ENCODE peak calls at places on chromosomes 13 and 19, in eight cellular contexts. F is transverse colon, Q is right atrium auricular region, L is brain microvascular endothelial cell, K is keratinocyte, J is astrocyte, H is ascending aorta, D is left ventricle myocardium inferior. B is an unnamed sample.

GRCh38 chr13:113962386-113962785 is 11.5 kb downstream of the C13orf46 start:
- DNase-seq in H (no peak), D (peak; percentile 5), F (no peak), L (no peak), Q (no peak), K (no peak), J (no peak), B (no peak)

GRCh38 chr13:30486230-30487074 is 20.7 kb upstream of the HMGB1 start:
- DNase-seq in L (no peak), Q (no peak), D (no peak), K (no peak), H (no peak), F (peak; percentile 34), J (peak; percentile 37), B (no peak)

GRCh38 chr13:49042476-49042875 is 66.8 kb downstream of the FNDC3A start:
- DNase-seq in F (no peak), K (no peak), D (no peak), H (no peak), J (peak; percentile 79), L (peak; percentile 54), Q (no peak), B (no peak)

GRCh38 chr13:113997845-113998751 is 24.2 kb upstream of the C13orf46 start:
- DNase-seq in F (peak; percentile 33), J (no peak), D (peak; percentile 64), H (no peak), L (peak; percentile 77), K (no peak), Q (peak; percentile 85), B (peak; percentile 47)

GRCh38 chr19:56332695-56333094 is 18.1 kb upstream of the ZSCAN5A start:
- DNase-seq in J (no peak), H (no peak), Q (no peak), F (no peak), D (no peak), K (no peak), L (no peak), B (no peak)

GRCh38 chr19:50482886-50483285 is 6.2 kb upstream of the GARIN5A start:
- DNase-seq in J (no peak), H (no peak), D (no peak), F (no peak), K (no peak), L (no peak), Q (no peak), B (no peak)

GRCh38 chr13:92346046-92346445 is 880.6 kb upstream of the GPC6 start:
- DNase-seq in J (no peak), K (no peak), F (no peak), L (no peak), D (no peak), Q (no peak), H (no peak), B (no peak)

GRCh38 chr13:98147521-98147920 is 4.6 kb downstream of the FARP1 start:
- DNase-seq in D (no peak), F (no peak), K (no peak), Q (no peak), H (no peak), J (no peak), L (no peak), B (no peak)

GRCh38 chr19:38433268-38433733 is at the start of gene RYR1:
- DNase-seq in J (no peak), H (no peak), K (no peak), L (peak; percentile 5), F (peak; percentile 40), Q (no peak), D (peak; percentile 67), B (no peak)

GRCh38 chr19:51091895-51092873 is 9.5 kb upstream of the KLK14 start:
- DNase-seq in J (no peak), D (no peak), H (no peak), L (no peak), Q (no peak), K (no peak), F (no peak), B (no peak)

GRCh38 chr13:23688336-23688735 is 118.1 kb downstream of the TNFRSF19 start:
- DNase-seq in K (no peak), Q (no peak), D (no peak), J (no peak), F (no peak), L (no peak), H (no peak), B (no peak)

GRCh38 chr19:7658219-7658686 is 10.6 kb upstream of the RETN start:
- DNase-seq in Q (no peak), F (peak; percentile 37), H (no peak), J (no peak), L (no peak), D (no peak), K (no peak), B (no peak)

GRCh38 chr13:97254809-97255208 is 32.7 kb downstream of the MBNL2 start:
- DNase-seq in H (no peak), L (no peak), Q (no peak), J (peak; percentile 89), F (no peak), K (no peak), D (no peak), B (no peak)

GRCh38 chr19:15108845-15109767 is 1.9 kb downstream of the SYDE1 start:
- DNase-seq in J (no peak), Q (no peak), K (no peak), F (no peak), D (no peak), H (no peak), L (no peak), B (no peak)

GRCh38 chr13:34816543-34816942 is 125.5 kb upstream of the NBEA start:
- DNase-seq in J (peak; percentile 72), D (no peak), K (no peak), Q (no peak), H (no peak), F (no peak), L (no peak), B (no peak)

GRCh38 chr13:56700324-56700723 is 440.4 kb upstream of the PRR20A start:
- DNase-seq in H (no peak), Q (no peak), K (no peak), F (no peak), J (no peak), D (no peak), L (no peak), B (no peak)

GRCh38 chr13:69776937-69777336 is 330.7 kb upstream of the ATXN8OS start:
- DNase-seq in F (no peak), D (no peak), J (no peak), K (no peak), H (no peak), Q (no peak), L (no peak), B (no peak)

GRCh38 chr13:80721689-80722088 is 380.8 kb upstream of the SPRY2 start:
- DNase-seq in H (no peak), J (no peak), L (no peak), F (no peak), K (no peak), D (no peak), Q (no peak), B (no peak)

GRCh38 chr19:41701401-41702075 is 6.9 kb upstream of the CEACAM5 start:
- DNase-seq in Q (no peak), K (no peak), D (no peak), L (no peak), J (no peak), H (no peak), F (peak; percentile 70), B (no peak)

DNA sequence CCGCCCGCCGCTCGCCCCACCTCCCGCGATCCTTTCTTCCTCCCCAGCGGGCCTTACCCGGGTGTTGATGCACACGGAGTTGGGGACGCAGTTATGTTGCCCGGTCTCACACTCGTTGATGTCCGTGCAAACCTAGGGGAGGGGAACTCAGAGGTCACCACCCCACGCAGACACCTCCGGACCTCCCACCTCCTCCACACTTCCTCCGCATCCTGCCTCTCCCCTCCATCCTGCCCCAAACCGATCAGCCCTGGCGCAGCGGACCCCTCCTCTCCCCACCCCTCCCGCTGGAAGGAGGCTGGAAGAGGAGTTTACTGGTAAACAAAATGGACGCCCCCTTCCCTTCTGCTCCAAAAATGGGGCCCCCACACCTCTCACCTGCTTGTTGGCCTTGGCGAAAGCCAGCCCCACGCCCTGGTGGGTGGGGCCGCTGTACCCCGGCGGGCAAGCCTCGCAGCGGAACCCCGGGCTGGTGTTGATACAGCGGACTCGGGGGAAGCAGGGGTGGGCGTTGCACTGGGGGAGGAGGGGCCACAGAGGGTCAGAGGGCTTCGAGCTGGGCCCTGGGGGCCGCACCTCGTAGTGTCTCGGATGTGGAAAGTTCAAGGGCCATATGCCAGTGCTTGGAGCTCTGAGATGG is 2.2 kb downstream of the COMP start:
- DNase-seq in K (no peak), F (no peak), D (no peak), H (no peak), J (no peak), L (no peak), Q (no peak), B (no peak)
- H3K4me3 ChIP-seq in K (no peak overlapping the region), F (no peak overlapping the region), D (no peak overlapping the region), H (no peak overlapping the region), J (no peak overlapping the region), L (no peak overlapping the region), Q (peak overlapping the region; percentile 41), B (no peak overlapping the region)

DNA sequence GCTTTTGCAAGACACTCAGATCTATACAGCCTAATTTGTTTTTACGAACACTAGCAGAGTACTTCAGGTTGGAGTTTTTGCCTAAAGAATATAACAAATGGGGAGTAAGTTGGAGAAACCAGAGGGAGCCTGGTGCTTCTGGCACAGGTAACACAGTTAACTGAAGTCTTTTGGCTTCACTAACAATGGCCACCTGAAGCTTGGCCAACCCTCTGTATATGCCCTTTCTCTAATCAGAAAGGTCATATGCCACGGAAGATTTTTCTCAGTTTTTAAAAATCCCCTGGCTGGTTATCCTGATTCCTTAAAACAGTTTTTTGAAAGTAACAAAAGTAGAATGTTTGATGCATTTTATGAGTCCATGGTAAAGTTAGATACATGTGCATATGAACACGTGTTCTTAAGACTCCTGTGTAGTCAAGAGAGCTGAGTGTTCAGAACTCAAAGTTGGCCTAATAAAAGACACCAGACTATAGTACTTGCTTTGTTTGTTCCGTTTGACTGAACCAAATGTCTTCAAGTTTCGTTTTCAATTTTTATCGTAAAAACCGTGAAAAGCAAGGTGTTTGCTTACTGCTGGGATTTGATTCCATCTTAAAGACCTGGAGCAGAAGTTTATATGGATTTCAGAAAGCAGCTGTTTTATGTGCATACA is 137.5 kb downstream of the KCNRG start:
- DNase-seq in J (no peak), L (no peak), H (no peak), K (no peak), D (no peak), Q (no peak), F (no peak), B (no peak)
- H3K27ac ChIP-seq in J (no peak overlapping the region), L (no peak overlapping the region), H (no peak overlapping the region), K (no peak overlapping the region), D (no peak overlapping the region), Q (no peak overlapping the region), F (no peak overlapping the region), B (no peak overlapping the region)

GRCh38 chr19:4034048-4035017 is 26.8 kb downstream of the PIAS4 start:
- DNase-seq in L (no peak), J (no peak), Q (no peak), K (no peak), F (no peak), D (no peak), H (no peak), B (no peak)
- TF ChIP-seq CTCF in L (no peak), J (no peak), Q (no peak), K (no peak), F (no peak), D (no peak), H (no peak), B (no peak)

DNA sequence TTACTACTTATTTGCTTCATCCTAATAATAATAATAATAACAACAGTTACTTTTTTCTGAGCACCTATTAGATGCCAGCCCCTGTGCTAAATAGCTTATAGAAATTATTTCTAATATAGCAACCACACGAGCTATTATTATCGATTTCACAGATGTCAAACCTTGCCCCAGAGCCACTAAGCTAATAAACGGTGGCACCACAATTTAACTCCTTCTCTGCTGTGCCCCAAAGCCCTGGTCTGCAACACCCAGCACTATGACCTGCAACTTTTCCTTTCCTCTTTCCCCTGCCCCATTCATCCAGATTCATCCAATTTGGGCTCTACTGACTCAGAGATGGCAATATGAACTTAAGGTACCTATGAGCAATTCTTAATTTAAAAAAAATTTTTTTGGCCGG is 6.4 kb downstream of the RFX2 start:
- DNase-seq in J (no peak), L (no peak), K (no peak), H (no peak), F (no peak), Q (no peak), D (no peak), B (no peak)
- H3K4me3 ChIP-seq in J (no peak overlapping the region), L (no peak overlapping the region), K (no peak overlapping the region), H (no peak overlapping the region), F (no peak overlapping the region), Q (no peak overlapping the region), D (no peak overlapping the region), B (no peak overlapping the region)